ENCODE peak calls at places on chromosomes 1 and 21, in five cellular contexts. W is astrocyte of the cerebellum, Z is stomach, M is BJ, A is neural progenitor cell. Q is an unnamed sample.

GRCh38 chr1:212916395-212917133 is 33.8 kb upstream of the VASH2 start:
- DNase-seq in W (no peak), Z (peak; percentile 30), A (peak; percentile 58), M (no peak), Q (peak; percentile 54)

GRCh38 chr1:232793944-232794343 is 11.3 kb upstream of the MAP10 start:
- DNase-seq in A (peak; percentile 16), M (peak; percentile 39), Z (no peak), W (peak; percentile 76), Q (peak; percentile 69)

GRCh38 chr1:5287178-5288155 is 633.1 kb downstream of the AJAP1 start:
- DNase-seq in A (no peak), Z (no peak), M (no peak), W (no peak), Q (no peak)

GRCh38 chr1:56477164-56478111 is 101.9 kb downstream of the PLPP3 start:
- DNase-seq in Z (peak; percentile 52), A (peak; percentile 79), M (no peak), W (no peak), Q (no peak)

GRCh38 chr1:22576148-22576544 is 12.9 kb downstream of the EPHA8 start:
- DNase-seq in Z (no peak), W (no peak), M (no peak), A (no peak), Q (no peak)

GRCh38 chr1:67766117-67766978 is 66.9 kb downstream of the GNG12 start:
- DNase-seq in A (peak; percentile 89), W (peak; percentile 70), Z (peak; percentile 34), M (peak; percentile 35), Q (peak; percentile 92)

GRCh38 chr1:227944931-227945890 is 2.5 kb downstream of the WNT9A start:
- DNase-seq in A (no peak), Z (peak; percentile 55), M (no peak), W (no peak), Q (no peak)

GRCh38 chr1:33455537-33456301 is 16.7 kb upstream of the ZSCAN20 start:
- DNase-seq in W (peak; percentile 65), Z (peak; percentile 42), M (peak; percentile 56), A (peak; percentile 66), Q (peak; percentile 85)

GRCh38 chr1:54763814-54764131 is 550 bp downstream of the PARS2 start:
- DNase-seq in Z (no peak), A (no peak), W (no peak), M (peak; percentile 0), Q (no peak)

GRCh38 chr21:18549214-18549905 is 145.8 kb upstream of the TMPRSS15 start:
- DNase-seq in A (no peak), M (no peak), Z (no peak), W (peak; percentile 51), Q (no peak)

GRCh38 chr1:167221126-167221803 is 579 bp downstream of the POU2F1 start:
- DNase-seq in M (no peak), Z (peak; percentile 27), W (no peak), A (peak; percentile 71), Q (peak; percentile 42)

GRCh38 chr1:3822421-3822820 is 26.1 kb upstream of the LRRC47 start:
- DNase-seq in A (no peak), M (no peak), Z (no peak), W (no peak), Q (no peak)

GRCh38 chr1:44635439-44635838 is 38.8 kb downstream of the TMEM53 start:
- DNase-seq in Z (no peak), W (no peak), A (no peak), M (no peak), Q (no peak)

GRCh38 chr1:916173-917075 is 7.3 kb upstream of the SAMD11 start:
- DNase-seq in A (no peak), Z (peak; percentile 75), W (no peak), M (no peak), Q (no peak)

GRCh38 chr21:46060596-46061061 is 37.3 kb upstream of the COL6A2 start:
- DNase-seq in Z (peak; percentile 37), A (no peak), W (peak; percentile 99), M (peak; percentile 95), Q (no peak)

GRCh38 chr1:203271018-203271743 is 34.1 kb upstream of the BTG2 start:
- DNase-seq in M (no peak), Z (peak; percentile 78), W (no peak), A (peak; percentile 69), Q (peak; percentile 78)

GRCh38 chr1:47569681-47570470 is 132.0 kb downstream of the FOXD2 start:
- DNase-seq in Z (peak; percentile 65), A (peak; percentile 65), W (peak; percentile 23), M (peak; percentile 85), Q (peak; percentile 96)

GRCh38 chr21:36396314-36396713 is 11.1 kb downstream of the CHAF1B start:
- DNase-seq in W (no peak), A (no peak), Z (no peak), M (no peak), Q (no peak)

GRCh38 chr1:184056921-184057496 is 5.5 kb downstream of the TSEN15 start:
- DNase-seq in M (peak; percentile 78), A (no peak), Z (no peak), W (peak; percentile 36), Q (no peak)

GRCh38 chr1:8010080-8010664 is 15.9 kb downstream of the ERRFI1 start:
- DNase-seq in A (no peak), W (no peak), M (no peak), Z (no peak), Q (peak; percentile 37)

GRCh38 chr1:172533511-172534116 is 664 bp downstream of the SUCO start:
- DNase-seq in Z (peak; percentile 30), W (no peak), A (peak; percentile 58), M (no peak), Q (peak; percentile 42)

GRCh38 chr21:14771587-14771986 is 225.5 kb upstream of the SAMSN1 start:
- DNase-seq in M (no peak), A (no peak), Z (no peak), W (no peak), Q (no peak)

GRCh38 chr21:14768042-14768441 is 221.9 kb upstream of the SAMSN1 start:
- DNase-seq in M (no peak), Z (no peak), A (no peak), W (no peak), Q (peak; percentile 9)

DNA sequence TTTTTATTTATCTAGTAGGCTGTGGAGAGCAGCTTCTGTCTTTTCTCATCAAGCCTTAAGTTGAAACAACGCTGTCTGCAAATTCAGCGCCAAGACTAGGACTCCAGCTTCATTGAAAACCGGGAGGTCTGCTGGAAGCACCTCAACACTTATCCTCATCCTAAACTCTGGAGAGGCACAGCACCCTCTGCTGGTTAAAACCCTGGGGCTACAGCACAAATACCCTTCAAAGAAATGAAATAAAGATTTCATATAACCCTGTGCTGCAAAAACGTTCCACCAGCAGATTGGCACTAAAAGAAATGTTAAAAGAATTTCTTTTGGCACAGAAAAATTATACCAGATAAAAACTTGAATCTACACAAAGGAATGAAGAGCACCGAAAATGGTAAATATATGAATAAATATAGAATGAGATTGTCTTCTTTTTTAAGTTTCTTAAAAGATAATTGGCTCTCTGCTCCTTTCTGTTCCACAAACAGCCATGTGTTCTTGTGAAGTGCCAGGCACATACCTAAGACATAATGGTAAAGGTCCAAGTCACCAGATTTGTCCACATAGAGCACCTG is 227.7 kb upstream of the SAMSN1 start:
- DNase-seq in W (no peak), A (peak; percentile 76), Z (peak; percentile 66), M (no peak), Q (peak; percentile 59)
- TF ChIP-seq CTCF in W (peak; percentile 7), A (peak; percentile 81), Z (no peak), M (peak; percentile 14), Q (peak; percentile 63)

GRCh38 chr1:36160949-36161485 is 5.1 kb downstream of the MAP7D1 start:
- DNase-seq in W (no peak), A (peak; percentile 86), Z (peak; percentile 60), M (no peak), Q (peak; percentile 64)

GRCh38 chr1:36161656-36162531 is 5.9 kb downstream of the MAP7D1 start:
- DNase-seq in A (no peak), Z (peak; percentile 51), W (no peak), M (no peak), Q (peak; percentile 98)

GRCh38 chr1:36159614-36160387 is 3.8 kb downstream of the MAP7D1 start:
- DNase-seq in Z (no peak), M (no peak), W (no peak), A (no peak), Q (no peak)

GRCh38 chr1:36162680-36163079 is 6.7 kb downstream of the MAP7D1 start:
- DNase-seq in M (no peak), A (no peak), Z (no peak), W (no peak), Q (no peak)

DNA sequence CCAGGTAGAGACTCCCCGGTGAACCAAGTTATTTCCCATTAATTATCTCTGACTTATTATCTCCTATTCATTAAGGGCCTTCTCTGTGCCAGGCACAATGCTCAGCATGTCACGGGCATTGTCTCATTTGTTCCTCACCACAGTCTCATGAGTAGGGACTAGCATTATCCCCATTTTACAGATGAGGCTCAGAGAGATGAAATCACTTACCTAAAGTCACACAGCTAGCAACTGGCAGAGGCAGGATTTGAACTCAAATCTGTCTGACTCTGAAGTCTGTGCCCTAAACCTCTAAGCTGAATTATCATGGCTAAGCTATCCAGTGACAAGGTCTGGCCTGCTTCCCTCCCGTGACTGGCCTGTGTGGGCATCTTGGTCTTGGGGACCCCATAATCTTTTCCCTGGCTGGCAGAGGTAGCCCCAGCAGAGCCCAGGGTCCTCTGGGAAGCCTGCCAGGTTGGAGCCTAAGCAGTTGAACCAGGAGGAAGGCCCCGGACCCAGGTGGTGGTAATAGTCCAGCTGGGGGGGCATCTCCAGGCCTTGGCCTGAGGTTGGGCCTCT is 4.5 kb downstream of the MAP7D1 start:
- DNase-seq in W (no peak), Z (no peak), M (no peak), A (no peak), Q (no peak)
- H3K4me3 ChIP-seq in W (peak overlapping the region; percentile 46), Z (peak overlapping the region; percentile 39), M (peak overlapping the region; percentile 43), A (peak overlapping the region; percentile 40), Q (peak overlapping the region; percentile 39)

DNA sequence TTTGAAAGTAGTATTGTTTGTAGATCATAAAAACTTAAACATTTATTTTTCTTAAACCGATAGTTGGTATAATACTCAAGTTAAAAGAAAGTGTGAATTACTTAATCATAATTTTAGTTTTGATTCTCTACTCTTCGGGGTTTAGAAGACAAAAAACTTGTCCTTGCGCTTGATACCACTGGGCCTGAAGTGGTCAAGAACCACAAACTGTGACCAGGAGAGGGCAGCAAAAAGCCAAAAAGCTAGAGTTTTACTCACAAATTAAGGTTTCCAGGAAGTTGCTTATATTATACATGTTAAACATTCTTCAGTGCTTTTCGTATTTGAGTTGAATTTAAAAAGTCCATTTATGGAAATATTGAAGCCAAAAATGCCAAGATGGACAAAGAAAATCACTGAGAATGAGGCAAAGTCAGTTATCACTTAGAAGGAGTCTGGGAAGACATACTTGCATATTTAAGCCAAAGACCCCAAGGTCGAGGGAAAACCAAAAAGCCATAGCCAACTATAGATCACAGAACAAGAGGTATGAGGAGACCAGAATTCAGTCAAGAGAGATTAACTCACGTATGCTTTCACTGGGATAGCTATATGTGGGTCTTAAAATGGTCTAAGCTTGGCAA is 34.2 kb downstream of the EFCAB7 start:
- DNase-seq in W (peak; percentile 20), A (peak; percentile 56), M (no peak), Z (no peak), Q (peak; percentile 39)
- TF ChIP-seq CTCF in W (peak; percentile 73), A (peak; percentile 82), M (peak; percentile 69), Z (no peak), Q (peak; percentile 65)

GRCh38 chr1:84689514-84690396 is 506 bp downstream of the SSX2IP start:
- DNase-seq in W (no peak), Z (peak; percentile 58), M (no peak), A (peak; percentile 89), Q (peak; percentile 45)

GRCh38 chr1:84690397-84691138 is at the start of gene SSX2IP:
- DNase-seq in Z (peak; percentile 99), W (peak; percentile 91), M (peak; percentile 64), A (peak; percentile 98), Q (peak; percentile 98)

GRCh38 chr1:84688461-84689061 is 1.7 kb downstream of the SSX2IP start:
- DNase-seq in Z (no peak), A (no peak), W (no peak), M (no peak), Q (peak; percentile 52)

GRCh38 chr1:84686203-84686602 is 4.1 kb downstream of the SSX2IP start:
- DNase-seq in W (no peak), A (no peak), M (no peak), Z (no peak), Q (no peak)

GRCh38 chr1:84687703-84688460 is 2.4 kb downstream of the SSX2IP start:
- DNase-seq in W (no peak), M (peak; percentile 92), A (no peak), Z (no peak), Q (no peak)
- H3K4me3 ChIP-seq in W (no peak overlapping the region), M (no peak overlapping the region), A (peak overlapping the region; percentile 82), Z (no peak overlapping the region), Q (no peak overlapping the region)